ENCODE peak calls at places on chromosome 15, in five cellular contexts. D is stimulated activated CD8-positive, alpha-beta memory T cell treated with anti-CD3 and anti-CD28 coated beads, Interleukin-15, amount 100 ng/mL, for 24 hours; A is activated naive CD4-positive, alpha-beta T cell treated with anti-CD3 and anti-CD28 coated beads, Interleukin-2, amount 10 ng/mL, durations not matched to agents 7 days and 5 days; M is glutamatergic neuron; E is activated CD8-positive, alpha-beta memory T cell treated with anti-CD3 and anti-CD28 coated beads, Interleukin-2, amount 10 ng/mL, durations not matched to agents 7 days and 5 days. T is an unnamed sample.

GRCh38 chr15:57376695-57377477 is 581 bp downstream of the CGNL1 start:
- DNase-seq in E (no peak), A (no peak), D (no peak), M (peak), T (no peak)

GRCh38 chr15:23385886-23386430 is 31.4 kb downstream of the GOLGA8S start:
- DNase-seq in D (no peak), E (no peak), A (no peak), M (no peak), T (no peak)

GRCh38 chr15:87680200-87680599 is 576.3 kb downstream of the NTRK3 start:
- DNase-seq in D (no peak), M (no peak), A (no peak), E (no peak), T (no peak)

GRCh38 chr15:63056843-63057242 is 14.3 kb downstream of the TPM1 start:
- DNase-seq in A (no peak), D (no peak), E (no peak), M (no peak), T (no peak)

GRCh38 chr15:76169792-76170425 is 110.1 kb downstream of the TMEM266 start:
- DNase-seq in D (no peak), E (no peak), A (no peak), M (no peak), T (no peak)

GRCh38 chr15:80512729-80513670 is 108.8 kb downstream of the ARNT2 start:
- DNase-seq in E (no peak), A (no peak), D (no peak), M (no peak), T (no peak)

GRCh38 chr15:45093622-45094357 is 20.2 kb downstream of the DUOX2 start:
- DNase-seq in D (no peak), E (no peak), A (no peak), M (no peak), T (no peak)

GRCh38 chr15:75028991-75029377 is 5.6 kb downstream of the PPCDC start:
- DNase-seq in E (no peak), A (no peak), D (no peak), M (no peak), T (no peak)

GRCh38 chr15:77541421-77542181 is 91.1 kb downstream of the LINGO1 start:
- DNase-seq in E (no peak), D (no peak), A (no peak), M (no peak), T (no peak)

GRCh38 chr15:46467041-46467440 is 832.2 kb downstream of the SQOR start:
- DNase-seq in D (no peak), E (no peak), M (no peak), A (no peak), T (no peak)

GRCh38 chr15:66098019-66098363 is 155.6 kb downstream of the MEGF11 start:
- DNase-seq in E (no peak), A (no peak), M (no peak), D (no peak), T (no peak)

GRCh38 chr15:85407421-85408269 is 27.2 kb downstream of the AKAP13 start:
- DNase-seq in M (no peak), E (peak), D (no peak), A (peak), T (no peak)

GRCh38 chr15:74442604-74443003 is 8.8 kb upstream of the SEMA7A start:
- DNase-seq in M (no peak), E (no peak), A (no peak), D (no peak), T (no peak)

GRCh38 chr15:39586387-39587171 is 5.7 kb downstream of the THBS1 start:
- DNase-seq in D (no peak), A (no peak), M (no peak), E (no peak), T (no peak)

GRCh38 chr15:80695099-80695910 is at the start of gene ABHD17C:
- DNase-seq in A (peak), E (peak), D (no peak), M (peak), T (no peak)